ENCODE peak calls at places on chromosome 19, in nine cellular contexts. T is nephron progenitor cell; A is CD4-positive, alpha-beta T cell; I is immature natural killer cell; Y is activated CD8-positive, alpha-beta memory T cell treated with anti-CD3 and anti-CD28 coated beads for 4 hours; K is amniotic stem cell; V is OCI-M1; J is MV-4-11; C is HTR-8/SVneo. Q is an unnamed sample.

GRCh38 chr19:47511128-47511517 is 3.7 kb downstream of the NAPA start:
- DNase-seq in T (no peak), A (no peak), I (no peak), Y (no peak), K (no peak), V (no peak), J (no peak), C (no peak), Q (no peak)

GRCh38 chr19:44684892-44685847 is 13.8 kb upstream of the CEACAM16 start:
- DNase-seq in T (no peak), A (no peak), I (no peak), Y (no peak), K (peak; percentile 89), V (peak; percentile 36), J (peak; percentile 48), C (peak; percentile 84), Q (peak; percentile 38)

GRCh38 chr19:8194528-8195275 is 14.5 kb upstream of the CERS4 start:
- DNase-seq in T (no peak), A (peak; percentile 30), I (peak; percentile 77), Y (no peak), K (no peak), V (no peak), J (peak; percentile 53), C (no peak), Q (no peak)

GRCh38 chr19:30318261-30318660 is 53.9 kb upstream of the ZNF536 start:
- DNase-seq in T (no peak), A (no peak), I (no peak), Y (no peak), K (no peak), V (no peak), J (no peak), C (no peak), Q (no peak)

GRCh38 chr19:7766535-7766934 is 3.5 kb downstream of the CLEC4M start:
- DNase-seq in T (no peak), A (no peak), I (no peak), Y (no peak), K (no peak), V (no peak), J (no peak), C (no peak), Q (no peak)

GRCh38 chr19:5232798-5233505 is 107.7 kb downstream of the PTPRS start:
- DNase-seq in T (no peak), A (no peak), I (no peak), Y (no peak), K (no peak), V (no peak), J (no peak), C (no peak), Q (no peak)

GRCh38 chr19:13057147-13057572 is 45.5 kb downstream of the LYL1 start:
- DNase-seq in T (no peak), A (no peak), I (no peak), Y (no peak), K (no peak), V (no peak), J (no peak), C (no peak), Q (no peak)

GRCh38 chr19:37932985-37933953 is 26.3 kb downstream of the SIPA1L3 start:
- DNase-seq in T (no peak), A (no peak), I (no peak), Y (no peak), K (peak; percentile 30), V (no peak), J (peak; percentile 39), C (peak; percentile 36), Q (no peak)

GRCh38 chr19:55831846-55832245 is at the start of gene NLRP11:
- DNase-seq in T (no peak), A (no peak), I (no peak), Y (no peak), K (no peak), V (no peak), J (no peak), C (no peak), Q (no peak)

GRCh38 chr19:55585658-55586339 is 5.2 kb upstream of the ZNF579 start:
- DNase-seq in T (peak; percentile 89), A (no peak), I (no peak), Y (no peak), K (no peak), V (no peak), J (no peak), C (peak; percentile 83), Q (no peak)

GRCh38 chr19:47494729-47495128 is 10.7 kb upstream of the KPTN start:
- DNase-seq in T (no peak), A (no peak), I (no peak), Y (no peak), K (no peak), V (peak; percentile 81), J (no peak), C (no peak), Q (no peak)

GRCh38 chr19:44848805-44849457 is 2.8 kb downstream of the NECTIN2 start:
- DNase-seq in T (peak; percentile 64), A (no peak), I (no peak), Y (no peak), K (no peak), V (peak; percentile 42), J (no peak), C (no peak), Q (no peak)

GRCh38 chr19:15445807-15446376 is 3.9 kb downstream of the WIZ start:
- DNase-seq in T (no peak), A (no peak), I (no peak), Y (no peak), K (no peak), V (no peak), J (no peak), C (no peak), Q (no peak)

GRCh38 chr19:54616057-54616456 is 14.2 kb upstream of the LILRB1 start:
- DNase-seq in T (no peak), A (no peak), I (no peak), Y (no peak), K (no peak), V (no peak), J (no peak), C (no peak), Q (no peak)

GRCh38 chr19:42091300-42092266 is 15.6 kb downstream of the ZNF574 start:
- DNase-seq in T (no peak), A (no peak), I (no peak), Y (no peak), K (no peak), V (peak; percentile 24), J (no peak), C (no peak), Q (no peak)

GRCh38 chr19:1264801-1265610 is 4.1 kb upstream of the CIRBP start:
- DNase-seq in T (peak; percentile 64), A (no peak), I (no peak), Y (no peak), K (peak; percentile 32), V (no peak), J (peak; percentile 49), C (peak; percentile 77), Q (no peak)

GRCh38 chr19:39871362-39871761 is 25.2 kb upstream of the FBL start:
- DNase-seq in T (no peak), A (no peak), I (no peak), Y (no peak), K (no peak), V (no peak), J (no peak), C (no peak), Q (no peak)

GRCh38 chr19:35105411-35106290 is 10.0 kb upstream of the FXYD3 start:
- DNase-seq in T (no peak), A (no peak), I (peak; percentile 14), Y (no peak), K (no peak), V (no peak), J (no peak), C (no peak), Q (no peak)

GRCh38 chr19:28403698-28404099 is 809.3 kb downstream of the UQCRFS1 start:
- DNase-seq in T (no peak), A (no peak), I (no peak), Y (no peak), K (no peak), V (no peak), J (peak; percentile 50), C (no peak), Q (no peak)

GRCh38 chr19:18607222-18608101 is 863 bp upstream of the CRLF1 start:
- DNase-seq in T (peak; percentile 38), A (no peak), I (no peak), Y (no peak), K (no peak), V (no peak), J (no peak), C (no peak), Q (no peak)

GRCh38 chr19:34428549-34429285 is 536 bp downstream of the UBA2 start:
- DNase-seq in T (no peak), A (no peak), I (no peak), Y (no peak), K (no peak), V (peak; percentile 62), J (peak; percentile 40), C (peak; percentile 38), Q (no peak)

GRCh38 chr19:292281-292884 is 1.2 kb upstream of the PLPP2 start:
- DNase-seq in T (no peak), A (no peak), I (no peak), Y (no peak), K (no peak), V (no peak), J (no peak), C (no peak), Q (no peak)

GRCh38 chr19:8826371-8826770 is 5.7 kb downstream of the ZNF558 start:
- DNase-seq in T (no peak), A (no peak), I (no peak), Y (no peak), K (no peak), V (no peak), J (no peak), C (no peak), Q (no peak)

GRCh38 chr19:6060600-6061391 is 49.5 kb downstream of the RFX2 start:
- DNase-seq in T (no peak), A (no peak), I (no peak), Y (no peak), K (no peak), V (peak; percentile 26), J (no peak), C (peak; percentile 74), Q (no peak)

GRCh38 chr19:44747739-44748425 is 626 bp upstream of the BCL3 start:
- DNase-seq in T (no peak), A (peak; percentile 32), I (no peak), Y (no peak), K (peak; percentile 47), V (peak; percentile 79), J (peak; percentile 74), C (peak; percentile 39), Q (no peak)

GRCh38 chr19:45676851-45677263 is 8.8 kb downstream of the GIPR start:
- DNase-seq in T (no peak), A (peak; percentile 30), I (no peak), Y (peak; percentile 53), K (no peak), V (peak; percentile 48), J (no peak), C (no peak), Q (no peak)

GRCh38 chr19:41548954-41549688 is 26.8 kb upstream of the CEACAM21 start:
- DNase-seq in T (no peak), A (no peak), I (peak; percentile 73), Y (peak; percentile 47), K (no peak), V (peak; percentile 85), J (peak; percentile 98), C (no peak), Q (no peak)

GRCh38 chr19:2358548-2359173 is 1.4 kb upstream of the TMPRSS9 start:
- DNase-seq in T (no peak), A (no peak), I (no peak), Y (no peak), K (no peak), V (no peak), J (no peak), C (no peak), Q (no peak)

GRCh38 chr19:46611791-46612190 is 10.7 kb downstream of the CALM3 start:
- DNase-seq in T (no peak), A (no peak), I (no peak), Y (no peak), K (no peak), V (no peak), J (no peak), C (no peak), Q (no peak)

GRCh38 chr19:30781519-30781918 is 409.3 kb downstream of the ZNF536 start:
- DNase-seq in T (no peak), A (no peak), I (no peak), Y (no peak), K (no peak), V (no peak), J (no peak), C (no peak), Q (no peak)

GRCh38 chr19:7789447-7789846 is 26.4 kb downstream of the CLEC4M start:
- DNase-seq in T (peak; percentile 56), A (peak; percentile 37), I (no peak), Y (no peak), K (no peak), V (no peak), J (no peak), C (no peak), Q (no peak)